ENCODE peak calls at places on chromosomes 4 and X, in four cellular contexts. U is kidney epithelial cell, R is mammary epithelial cell, P is left ventricle myocardium inferior. G is an unnamed sample. For H3K27me3, the result is how much of the 10 kb centered on the place peaks cover.

GRCh38 chrX:77788050-77788449 is 2.0 kb upstream of the ATRX start:
- DNase-seq in U (no peak), R (no peak), P (no peak), G (no peak)

GRCh38 chr4:15906024-15906443 is 32.5 kb downstream of the FGFBP1 start:
- DNase-seq in P (peak), U (peak), R (peak), G (no peak)

GRCh38 chr4:151624606-151625565 is 135.9 kb downstream of the GATB start:
- DNase-seq in U (no peak), P (no peak), R (no peak), G (no peak)

GRCh38 chr4:84563002-84563401 is 19.9 kb upstream of the CDS1 start:
- DNase-seq in R (no peak), U (no peak), P (no peak), G (no peak)

GRCh38 chr4:106587558-106587957 is 219.0 kb upstream of the GIMD1 start:
- DNase-seq in P (no peak), U (peak), R (peak), G (no peak)

GRCh38 chr4:103032575-103032974 is 13.1 kb upstream of the SLC9B1 start:
- DNase-seq in U (no peak), P (no peak), R (peak), G (no peak)

GRCh38 chrX:148382983-148383382 is 117.4 kb upstream of the AFF2 start:
- DNase-seq in R (no peak), U (no peak), P (no peak), G (no peak)

GRCh38 chr4:1746265-1746691 is 25.0 kb downstream of the TACC3 start:
- DNase-seq in U (no peak), P (peak), R (no peak), G (peak)

GRCh38 chrX:20665441-20665840 is 398.7 kb upstream of the RPS6KA3 start:
- DNase-seq in P (no peak), R (no peak), U (no peak), G (no peak)

DNA sequence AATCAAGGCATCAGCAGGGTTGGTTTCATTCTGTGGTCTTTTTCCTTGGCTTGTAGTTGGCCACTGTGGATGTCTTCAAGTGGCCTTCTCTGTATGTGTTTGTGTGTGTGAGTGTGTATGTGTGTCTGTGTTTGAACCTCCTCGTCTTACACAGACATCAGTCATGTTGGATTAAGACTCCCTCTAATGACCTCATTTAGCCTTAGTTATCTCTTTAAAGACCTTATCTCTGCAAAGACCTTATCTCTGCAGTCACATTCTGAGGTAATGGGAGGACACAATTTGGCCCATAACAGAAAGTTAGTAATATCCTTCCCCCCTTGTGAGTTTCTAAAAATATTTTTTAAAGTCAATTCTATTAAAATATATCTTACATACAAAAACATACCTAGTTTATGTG is 126.7 kb downstream of the EMCN start:
- DNase-seq in P (no peak), U (no peak), R (no peak), G (no peak)
- H3K27me3 ChIP-seq in P (under half), U (under half), R (under half), G (under half)

GRCh38 chr4:107825072-107825789 is 499 bp downstream of the SGMS2 start:
- DNase-seq in R (peak), P (no peak), U (peak), G (peak)

GRCh38 chr4:107828315-107828714 is 3.6 kb downstream of the SGMS2 start:
- DNase-seq in P (no peak), U (no peak), R (no peak), G (no peak)

GRCh38 chr4:107824367-107825071 is at the start of gene SGMS2:
- DNase-seq in U (peak), R (peak), P (peak), G (peak)

GRCh38 chr4:107823870-107824366 is 814 bp upstream of the SGMS2 start:
- DNase-seq in U (peak), P (no peak), R (no peak), G (no peak)

GRCh38 chr4:107826427-107826980 is 1.8 kb downstream of the SGMS2 start:
- DNase-seq in R (peak), P (no peak), U (peak), G (no peak)
- H3K27me3 ChIP-seq in R (under half), P (under half), U (under half), G (under half)

GRCh38 chr4:4854649-4855292 is 4.7 kb upstream of the MSX1 start:
- DNase-seq in U (no peak), P (no peak), R (no peak), G (peak)
- H3K27me3 ChIP-seq in U (half or more), P (half or more), R (under half), G (under half)

DNA sequence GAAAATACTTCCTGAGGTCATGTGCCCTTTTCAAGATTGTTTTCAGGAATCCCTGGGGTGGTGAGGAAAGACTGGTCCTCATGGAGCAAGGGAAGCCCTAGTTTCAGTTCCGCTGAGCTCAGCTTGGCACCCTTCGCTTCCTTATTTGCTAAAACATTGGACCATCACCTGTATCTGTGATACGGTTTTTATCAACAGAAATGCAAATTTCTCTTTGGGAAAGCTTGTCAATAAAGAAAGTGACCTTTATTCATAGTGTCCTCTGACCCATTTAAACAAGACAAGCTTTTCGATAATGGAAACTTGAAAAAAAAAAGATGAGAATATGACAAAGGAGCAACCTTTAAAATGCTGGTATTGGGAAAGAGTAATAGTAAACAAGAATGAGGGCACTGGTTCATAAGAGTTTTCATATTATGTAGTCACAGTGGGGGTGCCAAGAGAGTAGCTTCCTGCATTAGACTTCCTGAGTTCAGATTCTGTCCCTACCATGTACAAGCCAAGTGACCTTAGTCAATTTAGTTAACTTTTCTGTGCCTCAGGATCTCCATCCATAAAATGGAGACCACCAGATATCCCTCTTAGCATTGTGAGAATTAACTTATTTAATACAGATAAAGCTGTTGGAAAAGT is 57.0 kb upstream of the RAI2 start:
- DNase-seq in P (no peak), U (no peak), R (no peak), G (no peak)
- H3K27me3 ChIP-seq in P (under half), U (under half), R (under half), G (under half)

DNA sequence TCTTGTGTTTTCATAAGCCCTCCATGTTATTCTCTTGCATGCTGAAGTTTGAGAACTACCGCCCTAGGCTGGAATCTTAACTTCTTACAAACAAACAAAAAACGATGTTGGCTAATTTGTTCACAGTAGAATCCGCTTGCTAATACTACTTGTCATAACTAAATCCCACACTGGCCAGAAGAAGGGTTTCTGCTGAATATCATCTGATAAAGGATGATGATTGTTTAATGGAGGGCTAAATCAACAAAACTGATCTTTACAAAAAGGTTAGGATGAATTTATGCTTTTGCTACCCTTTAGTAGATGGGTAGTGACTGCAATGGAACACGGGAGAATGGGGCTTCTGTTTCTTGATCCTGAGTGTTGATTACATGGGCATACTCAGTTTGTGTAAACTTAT is 42.3 kb downstream of the SPATA4 start:
- DNase-seq in P (no peak), U (no peak), R (no peak), G (no peak)
- H3K27me3 ChIP-seq in P (under half), U (under half), R (under half), G (under half)

GRCh38 chr4:182139481-182139880 is 103.7 kb upstream of the TENM3 start:
- DNase-seq in R (no peak), U (no peak), P (no peak), G (no peak)
- H3K27me3 ChIP-seq in R (under half), U (under half), P (half or more), G (under half)

GRCh38 chrX:17824980-17825379 is 36.1 kb downstream of the RAI2 start:
- DNase-seq in R (no peak), U (no peak), P (no peak), G (no peak)
- H3K27me3 ChIP-seq in R (under half), U (under half), P (under half), G (under half)

GRCh38 chr4:7855731-7856130 is 83.9 kb downstream of the AFAP1 start:
- DNase-seq in P (no peak), U (no peak), R (no peak), G (no peak)
- H3K27me3 ChIP-seq in P (under half), U (under half), R (under half), G (under half)

GRCh38 chrX:52576946-52577345 is 60.1 kb upstream of the XAGE1B start:
- DNase-seq in R (peak), U (no peak), P (no peak), G (no peak)
- H3K27me3 ChIP-seq in R (under half), U (under half), P (under half), G (under half)

GRCh38 chrX:114152801-114153200 is 431.1 kb upstream of the HTR2C start:
- DNase-seq in P (no peak), U (no peak), R (no peak), G (no peak)
- H3K27me3 ChIP-seq in P (under half), U (under half), R (under half), G (under half)